ENCODE peak calls at places on chromosome 6, in ten cellular contexts. X is pancreas, A is Calu3, H is MM.1S, P is left lung, Y is fibroblast of the aortic adventitia, U is ovary, D is lower lobe of right lung, R is foreskin fibroblast, F is dorsolateral prefrontal cortex. W is an unnamed sample.

GRCh38 chr6:158894192-158894591 is 75.0 kb upstream of the EZR start:
- DNase-seq in R (peak), X (no peak), U (no peak), F (no peak), A (peak), H (no peak), P (no peak), Y (peak), D (no peak), W (no peak)

GRCh38 chr6:42819803-42820508 is 38.1 kb downstream of the BICRAL start:
- DNase-seq in D (no peak), P (no peak), H (no peak), F (no peak), A (no peak), Y (peak), X (no peak), U (no peak), R (peak), W (no peak)

GRCh38 chr6:104182811-104183210 is 676.9 kb downstream of the HACE1 start:
- DNase-seq in R (peak), H (no peak), X (no peak), U (no peak), A (no peak), Y (no peak), F (no peak), D (no peak), P (no peak), W (no peak)

GRCh38 chr6:33839399-33840063 is 35.7 kb upstream of the MLN start:
- DNase-seq in D (no peak), U (no peak), Y (no peak), H (no peak), P (no peak), R (no peak), F (no peak), A (no peak), X (no peak), W (no peak)

GRCh38 chr6:132132420-132132819 is 181.2 kb upstream of the CCN2 start:
- DNase-seq in F (no peak), R (peak), A (peak), P (no peak), H (no peak), D (no peak), Y (peak), X (no peak), U (no peak), W (no peak)

GRCh38 chr6:81362246-81362645 is 390.2 kb downstream of the TENT5A start:
- DNase-seq in H (no peak), U (no peak), A (no peak), X (no peak), P (no peak), Y (peak), D (no peak), F (no peak), R (peak), W (no peak)

GRCh38 chr6:41162687-41163418 is at the start of gene TREM2:
- DNase-seq in D (no peak), F (no peak), X (no peak), R (no peak), Y (no peak), H (no peak), U (no peak), P (no peak), A (no peak), W (no peak)

GRCh38 chr6:41367700-41368099 is 32.3 kb downstream of the NCR2 start:
- DNase-seq in X (no peak), P (no peak), Y (peak), H (no peak), F (peak), D (no peak), A (peak), U (peak), R (peak), W (no peak)

GRCh38 chr6:41654433-41655020 is 16.3 kb downstream of the MDFI start:
- DNase-seq in P (no peak), F (no peak), A (no peak), X (no peak), R (no peak), U (no peak), Y (no peak), D (peak), H (no peak), W (no peak)

GRCh38 chr6:15400572-15401004 is 154.7 kb downstream of the JARID2 start:
- DNase-seq in D (peak), A (no peak), R (no peak), X (no peak), F (peak), Y (no peak), P (peak), U (peak), H (no peak), W (peak)

GRCh38 chr6:156839591-156840001 is 62.4 kb downstream of the ARID1B start:
- DNase-seq in X (no peak), R (no peak), Y (peak), F (no peak), A (no peak), U (no peak), D (no peak), H (no peak), P (no peak), W (no peak)

GRCh38 chr6:1796706-1797529 is 187.2 kb downstream of the FOXC1 start:
- DNase-seq in P (no peak), X (no peak), H (peak), R (peak), D (no peak), Y (no peak), U (no peak), F (no peak), A (no peak), W (no peak)

GRCh38 chr6:121093928-121094327 is 240.4 kb downstream of the TBC1D32 start:
- DNase-seq in D (no peak), F (no peak), H (no peak), Y (peak), U (no peak), A (no peak), R (peak), P (no peak), X (no peak), W (no peak)

GRCh38 chr6:4180653-4181255 is 45.4 kb upstream of the ECI2 start:
- DNase-seq in F (no peak), A (peak), X (no peak), H (no peak), D (no peak), P (no peak), Y (peak), R (no peak), U (no peak), W (no peak)

GRCh38 chr6:45595010-45595851 is 217.5 kb upstream of the SUPT3H start:
- DNase-seq in P (no peak), Y (no peak), R (no peak), H (no peak), X (no peak), F (no peak), A (no peak), D (no peak), U (no peak), W (no peak)

GRCh38 chr6:152746172-152746553 is 4.4 kb upstream of the VIP start:
- DNase-seq in A (no peak), R (peak), X (no peak), Y (peak), H (no peak), D (no peak), F (no peak), P (no peak), U (no peak), W (no peak)

GRCh38 chr6:40472354-40472753 is 114.8 kb downstream of the LRFN2 start:
- DNase-seq in Y (no peak), X (no peak), U (no peak), H (no peak), P (no peak), R (no peak), F (no peak), A (no peak), D (no peak), W (no peak)

GRCh38 chr6:103183831-103184411 is 1675.8 kb downstream of the HACE1 start:
- DNase-seq in X (no peak), A (peak), U (no peak), D (no peak), F (no peak), R (no peak), P (peak), Y (no peak), H (no peak), W (no peak)

GRCh38 chr6:28940294-28940858 is 16.6 kb upstream of the TRIM27 start:
- DNase-seq in D (no peak), A (peak), X (peak), F (peak), H (no peak), R (peak), P (no peak), U (peak), Y (no peak), W (no peak)

GRCh38 chr6:90676516-90676915 is 89.6 kb upstream of the MAP3K7 start:
- DNase-seq in X (no peak), P (no peak), U (no peak), R (no peak), H (no peak), A (no peak), Y (no peak), F (no peak), D (no peak), W (no peak)

GRCh38 chr6:142570221-142570671 is 268.4 kb downstream of the ADGRG6 start:
- DNase-seq in R (peak), A (no peak), P (no peak), D (no peak), X (no peak), Y (peak), U (no peak), F (no peak), H (no peak), W (peak)

GRCh38 chr6:85459224-85459901 is 9.5 kb downstream of the NT5E start:
- DNase-seq in D (no peak), A (no peak), U (no peak), H (no peak), R (peak), P (no peak), X (no peak), Y (peak), F (no peak), W (no peak)

GRCh38 chr6:73367761-73368355 is 1.8 kb downstream of the OOEP start:
- DNase-seq in R (peak), D (no peak), P (no peak), U (no peak), X (no peak), H (no peak), F (no peak), A (no peak), Y (peak), W (no peak)

GRCh38 chr6:150266309-150266708 is 102.5 kb upstream of the IYD start:
- DNase-seq in Y (no peak), A (no peak), U (no peak), F (no peak), H (no peak), P (no peak), D (no peak), R (no peak), X (no peak), W (no peak)

GRCh38 chr6:150269130-150269856 is 99.5 kb upstream of the IYD start:
- DNase-seq in R (peak), H (no peak), D (no peak), P (no peak), F (no peak), Y (no peak), A (no peak), U (no peak), X (no peak), W (no peak)

GRCh38 chr6:150266963-150267685 is 101.7 kb upstream of the IYD start:
- DNase-seq in Y (peak), F (no peak), A (no peak), U (no peak), P (no peak), X (no peak), R (peak), D (no peak), H (no peak), W (no peak)

GRCh38 chr6:150269857-150270223 is 99.0 kb upstream of the IYD start:
- DNase-seq in F (peak), U (no peak), R (peak), P (no peak), D (no peak), Y (peak), H (no peak), A (peak), X (no peak), W (no peak)

DNA sequence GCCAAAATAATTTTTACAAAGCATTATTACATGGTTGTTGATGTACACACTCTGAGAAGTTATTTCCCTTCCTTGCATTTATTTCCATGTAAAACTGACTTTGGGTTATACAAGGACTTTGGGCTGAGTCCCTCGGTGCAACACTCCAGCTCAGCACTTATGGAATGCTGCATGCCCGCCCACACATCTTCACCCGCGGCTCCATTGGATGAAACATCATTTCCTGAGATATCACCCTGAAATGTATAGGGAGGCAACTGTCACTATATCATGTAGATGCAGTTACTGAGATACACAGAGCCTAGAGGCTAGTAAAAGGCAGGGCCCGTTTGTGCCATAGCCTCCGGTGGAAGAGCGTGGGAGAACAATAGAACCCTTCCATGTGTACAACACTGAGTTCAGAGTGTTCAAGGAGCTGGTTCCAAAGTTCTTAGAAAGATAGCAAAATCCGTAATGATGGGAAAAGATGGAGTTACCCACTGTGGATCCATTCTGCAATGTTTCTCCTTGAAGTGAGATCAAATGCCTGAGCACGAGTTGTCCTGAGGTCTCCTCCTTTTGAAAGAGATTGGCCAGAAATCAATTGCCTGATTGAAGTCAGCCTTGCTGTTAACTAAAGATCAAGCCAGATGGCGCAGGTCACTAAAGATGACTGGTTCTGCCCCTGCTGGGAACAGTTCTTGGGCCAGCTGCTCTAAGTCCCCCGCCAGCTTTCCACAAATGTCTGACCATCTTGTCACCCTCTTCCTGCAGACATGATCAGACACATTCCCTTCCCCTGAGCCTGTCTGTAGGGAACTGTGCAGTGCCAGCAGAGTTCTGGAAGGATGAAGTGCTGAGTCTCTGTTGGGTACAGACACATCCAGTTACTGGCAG is 100.9 kb upstream of the IYD start:
- DNase-seq in A (no peak), X (no peak), H (no peak), Y (peak), R (peak), U (no peak), D (peak), P (no peak), F (no peak), W (no peak)
- TF ChIP-seq CTCF in A (no peak), X (no peak), H (no peak), Y (no peak), R (no peak), U (no peak), D (no peak), P (no peak), F (no peak), W (no peak)

DNA sequence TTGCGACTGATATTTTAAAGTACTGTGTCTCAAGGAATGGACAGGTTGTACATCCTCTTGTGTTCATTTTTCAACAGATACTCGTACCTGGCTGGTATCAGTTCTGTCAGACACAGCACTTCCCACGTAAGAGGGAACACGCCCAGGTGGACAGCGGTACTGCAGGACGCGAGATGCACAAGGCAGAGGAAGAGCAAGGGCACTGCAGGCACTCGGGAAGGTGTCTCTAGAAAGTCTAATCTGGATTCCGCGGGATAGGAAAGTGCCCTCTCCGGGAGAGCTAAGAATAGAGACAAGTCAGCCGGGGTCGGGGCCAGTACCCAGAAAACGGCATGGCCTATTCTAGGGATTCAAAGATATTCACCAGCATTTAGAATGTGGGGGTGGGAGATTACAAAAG is 94.2 kb upstream of the MBOAT1 start:
- DNase-seq in U (no peak), H (no peak), D (no peak), Y (no peak), A (no peak), R (no peak), P (no peak), F (no peak), X (no peak), W (no peak)
- TF ChIP-seq CTCF in U (no peak), H (no peak), D (no peak), Y (no peak), A (no peak), R (no peak), P (no peak), F (no peak), X (no peak), W (no peak)

DNA sequence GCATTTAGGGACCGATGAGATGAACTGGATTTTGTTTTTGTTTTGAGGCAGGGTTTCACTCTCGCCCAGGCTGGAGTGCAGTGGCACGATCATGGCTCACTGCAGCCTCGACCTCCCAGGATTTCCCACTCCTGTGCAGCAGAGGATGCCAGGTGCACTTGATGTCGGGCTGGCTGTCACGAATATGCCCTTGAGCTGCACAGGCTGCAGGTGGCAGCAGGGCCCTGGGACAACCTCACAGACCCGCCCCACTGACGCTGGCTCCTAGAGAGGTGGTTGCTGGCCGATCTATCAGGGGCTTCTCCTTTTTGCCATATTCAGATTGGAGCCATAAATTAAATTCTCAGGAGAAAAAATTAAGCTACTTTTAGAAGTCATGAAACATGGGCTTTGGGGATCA is 32.2 kb downstream of the NQO2 start:
- DNase-seq in R (no peak), D (no peak), Y (no peak), A (peak), H (peak), P (peak), F (no peak), U (no peak), X (no peak), W (no peak)
- TF ChIP-seq CTCF in R (no peak), D (no peak), Y (no peak), A (no peak), H (peak), P (no peak), F (no peak), U (no peak), X (no peak), W (no peak)

DNA sequence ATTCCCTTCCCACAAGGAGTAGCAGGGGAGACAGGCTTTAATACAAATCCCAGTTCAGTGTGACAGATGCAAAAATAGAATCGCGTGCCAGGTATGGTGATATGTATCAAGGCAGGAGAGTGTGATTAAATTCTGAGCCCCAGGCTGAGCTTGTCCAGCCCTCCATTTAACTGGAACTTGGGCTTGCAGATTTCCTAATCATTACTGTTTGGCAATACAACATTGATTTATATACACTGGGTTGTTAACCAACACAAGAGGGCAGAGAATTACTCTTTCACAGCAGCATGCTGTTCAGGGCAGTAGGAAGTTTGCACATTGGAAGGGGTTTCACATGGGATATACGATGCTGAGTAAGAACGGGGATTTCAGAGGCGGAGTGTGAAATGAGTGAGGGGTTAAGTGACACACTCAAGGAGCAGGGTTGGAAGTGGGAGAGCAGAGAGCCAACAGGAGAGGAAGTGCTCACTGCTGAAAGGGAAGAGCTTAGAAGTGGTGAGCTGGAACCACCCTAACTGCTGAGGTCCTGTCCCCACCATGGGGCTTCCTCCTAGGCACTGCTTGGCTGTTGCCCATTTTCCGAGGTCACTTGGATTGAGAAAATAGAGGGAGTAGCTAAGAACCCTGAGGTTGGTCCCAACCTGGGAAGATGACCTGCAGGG is 70.9 kb upstream of the ATXN1 start:
- DNase-seq in R (peak), P (no peak), D (no peak), A (no peak), X (no peak), F (no peak), Y (no peak), H (no peak), U (no peak), W (no peak)
- TF ChIP-seq CTCF in R (no peak), P (no peak), D (no peak), A (no peak), X (no peak), F (no peak), Y (no peak), H (no peak), U (no peak), W (peak)

GRCh38 chr6:36873612-36874011 is 991 bp downstream of the PPIL1 start:
- DNase-seq in X (no peak), A (peak), Y (no peak), D (no peak), H (peak), F (no peak), P (no peak), R (no peak), U (no peak), W (no peak)
- TF ChIP-seq CTCF in X (no peak), A (no peak), Y (no peak), D (no peak), H (peak), F (no peak), P (no peak), R (no peak), U (no peak), W (peak)

GRCh38 chr6:110180228-110181008 is at the start of gene CDC40:
- DNase-seq in H (no peak), R (no peak), U (peak), A (peak), X (peak), F (peak), Y (no peak), D (peak), P (peak), W (peak)

GRCh38 chr6:110183292-110183691 is 3.1 kb downstream of the CDC40 start:
- DNase-seq in R (no peak), P (no peak), H (no peak), F (no peak), D (no peak), X (no peak), U (no peak), Y (no peak), A (no peak), W (no peak)

GRCh38 chr6:110179406-110180227 is at the start of gene WASF1:
- DNase-seq in R (peak), F (peak), P (peak), X (peak), H (peak), D (peak), Y (peak), A (peak), U (peak), W (peak)

GRCh38 chr6:110181131-110182027 is 1.2 kb downstream of the CDC40 start:
- DNase-seq in U (no peak), X (no peak), D (no peak), H (no peak), A (no peak), Y (peak), F (no peak), P (no peak), R (peak), W (no peak)

GRCh38 chr6:110178626-110179405 is 654 bp downstream of the WASF1 start:
- DNase-seq in H (peak), F (peak), R (peak), Y (peak), A (peak), P (peak), D (peak), U (peak), X (peak), W (peak)
- TF ChIP-seq CTCF in H (peak), F (peak), R (peak), Y (peak), A (no peak), P (no peak), D (peak), U (peak), X (peak), W (peak)

GRCh38 chr6:135759831-135760230 is 91.7 kb upstream of the PDE7B start:
- DNase-seq in A (peak), D (no peak), P (no peak), R (peak), Y (no peak), X (no peak), U (no peak), H (no peak), F (no peak), W (no peak)
- TF ChIP-seq CTCF in A (peak), D (no peak), P (no peak), R (peak), Y (no peak), X (no peak), U (no peak), H (no peak), F (no peak), W (peak)